ENCODE peak calls at places on chromosomes 11 and 22, in five cellular contexts. One of them, this sample, is unnamed.
A peak's percentile ranks its signal among the peaks of the same experiment; 100 is the strongest.

GRCh38 chr11:72446929-72447753 is 12.8 kb upstream of the CLPB start:
- DNase-seq in T47D: peak; percentile 81
- DNase-seq in HepG2: peak; percentile 62
- DNase-seq in HCT116: peak; percentile 69
- DNase-seq in GM12878: no peak
- DNase-seq in this sample: peak; percentile 72

GRCh38 chr11:108895579-108896480 is 231.0 kb downstream of the DDX10 start:
- DNase-seq in GM12878: peak; percentile 39
- DNase-seq in HCT116: no peak
- DNase-seq in HepG2: peak; percentile 16
- DNase-seq in T47D: peak; percentile 19
- DNase-seq in this sample: no peak

GRCh38 chr11:70490208-70490607 is 91.9 kb downstream of the CTTN start:
- DNase-seq in GM12878: no peak
- DNase-seq in T47D: no peak
- DNase-seq in HCT116: no peak
- DNase-seq in HepG2: no peak
- DNase-seq in this sample: no peak

GRCh38 chr22:25668437-25668836 is 73.6 kb upstream of the MYO18B start:
- DNase-seq in T47D: no peak
- DNase-seq in GM12878: no peak
- DNase-seq in HCT116: no peak
- DNase-seq in HepG2: peak; percentile 92
- DNase-seq in this sample: peak; percentile 55

GRCh38 chr11:107769189-107769588 is 57.3 kb upstream of the SLN start:
- DNase-seq in GM12878: no peak
- DNase-seq in T47D: no peak
- DNase-seq in HepG2: peak; percentile 7
- DNase-seq in HCT116: peak; percentile 23
- DNase-seq in this sample: no peak

GRCh38 chr11:96162816-96163499 is 180.0 kb downstream of the MAML2 start:
- DNase-seq in T47D: no peak
- DNase-seq in GM12878: no peak
- DNase-seq in HepG2: no peak
- DNase-seq in HCT116: no peak
- DNase-seq in this sample: no peak

GRCh38 chr11:13149991-13150390 is 127.6 kb upstream of the BMAL1 start:
- DNase-seq in T47D: peak; percentile 7
- DNase-seq in HepG2: no peak
- DNase-seq in HCT116: no peak
- DNase-seq in GM12878: no peak
- DNase-seq in this sample: no peak

GRCh38 chr11:34904421-34904950 is 11.7 kb downstream of the APIP start:
- DNase-seq in HepG2: no peak
- DNase-seq in HCT116: no peak
- DNase-seq in T47D: no peak
- DNase-seq in GM12878: no peak
- DNase-seq in this sample: no peak

GRCh38 chr11:128622137-128622523 is 34.8 kb upstream of the ETS1 start:
- DNase-seq in GM12878: no peak
- DNase-seq in HCT116: no peak
- DNase-seq in T47D: no peak
- DNase-seq in HepG2: no peak
- DNase-seq in this sample: no peak

GRCh38 chr11:74278721-74279148 is 32.7 kb downstream of the P4HA3 start:
- DNase-seq in HCT116: no peak
- DNase-seq in T47D: no peak
- DNase-seq in HepG2: no peak
- DNase-seq in GM12878: no peak
- DNase-seq in this sample: no peak

GRCh38 chr11:134606251-134606650 is 194.2 kb upstream of the B3GAT1 start:
- DNase-seq in GM12878: no peak
- DNase-seq in HCT116: no peak
- DNase-seq in T47D: no peak
- DNase-seq in HepG2: no peak
- DNase-seq in this sample: no peak

GRCh38 chr22:48239461-48240164 is 1477.2 kb downstream of the TBC1D22A start:
- DNase-seq in GM12878: no peak
- DNase-seq in T47D: no peak
- DNase-seq in HCT116: no peak
- DNase-seq in HepG2: no peak
- DNase-seq in this sample: no peak

GRCh38 chr11:33045551-33046255 is 6.3 kb downstream of the TCP11L1 start:
- DNase-seq in T47D: peak; percentile 18
- DNase-seq in HCT116: no peak
- DNase-seq in HepG2: peak; percentile 53
- DNase-seq in GM12878: no peak
- DNase-seq in this sample: no peak

GRCh38 chr22:39954584-39955055 is 5.6 kb upstream of the TMA7B start:
- DNase-seq in HepG2: peak; percentile 46
- DNase-seq in T47D: peak; percentile 57
- DNase-seq in GM12878: no peak
- DNase-seq in HCT116: no peak
- DNase-seq in this sample: no peak
- TF ChIP-seq JUND in HepG2: no peak
- TF ChIP-seq JUND in T47D: no peak
- TF ChIP-seq JUND in GM12878: no peak
- TF ChIP-seq JUND in HCT116: no peak
- TF ChIP-seq JUND in this sample: no peak

GRCh38 chr11:57798905-57799559 is 37.4 kb downstream of the CTNND1 start:
- DNase-seq in T47D: peak; percentile 87
- DNase-seq in HepG2: peak; percentile 69
- DNase-seq in HCT116: peak; percentile 94
- DNase-seq in GM12878: no peak
- DNase-seq in this sample: no peak
- TF ChIP-seq JUND in T47D: no peak
- TF ChIP-seq JUND in HepG2: no peak
- TF ChIP-seq JUND in HCT116: peak; percentile 86
- TF ChIP-seq JUND in GM12878: no peak
- TF ChIP-seq JUND in this sample: no peak

GRCh38 chr11:17768547-17768946 is 34.0 kb downstream of the KCNC1 start:
- DNase-seq in GM12878: no peak
- DNase-seq in HCT116: no peak
- DNase-seq in HepG2: no peak
- DNase-seq in T47D: no peak
- DNase-seq in this sample: no peak

GRCh38 chr11:17765381-17766359 is 31.1 kb downstream of the KCNC1 start:
- DNase-seq in T47D: no peak
- DNase-seq in HepG2: no peak
- DNase-seq in GM12878: no peak
- DNase-seq in HCT116: no peak
- DNase-seq in this sample: peak; percentile 62

GRCh38 chr11:17767914-17768313 is 33.3 kb downstream of the KCNC1 start:
- DNase-seq in HepG2: no peak
- DNase-seq in HCT116: no peak
- DNase-seq in T47D: no peak
- DNase-seq in GM12878: no peak
- DNase-seq in this sample: no peak

GRCh38 chr11:17766590-17766989 is 32.0 kb downstream of the KCNC1 start:
- DNase-seq in GM12878: no peak
- DNase-seq in T47D: no peak
- DNase-seq in HepG2: no peak
- DNase-seq in HCT116: peak; percentile 24
- DNase-seq in this sample: no peak

GRCh38 chr11:17767301-17767885 is 32.8 kb downstream of the KCNC1 start:
- DNase-seq in HepG2: no peak
- DNase-seq in HCT116: no peak
- DNase-seq in GM12878: no peak
- DNase-seq in T47D: no peak
- DNase-seq in this sample: no peak
- TF ChIP-seq JUND in HepG2: no peak
- TF ChIP-seq JUND in HCT116: no peak
- TF ChIP-seq JUND in GM12878: no peak
- TF ChIP-seq JUND in T47D: no peak
- TF ChIP-seq JUND in this sample: no peak

DNA sequence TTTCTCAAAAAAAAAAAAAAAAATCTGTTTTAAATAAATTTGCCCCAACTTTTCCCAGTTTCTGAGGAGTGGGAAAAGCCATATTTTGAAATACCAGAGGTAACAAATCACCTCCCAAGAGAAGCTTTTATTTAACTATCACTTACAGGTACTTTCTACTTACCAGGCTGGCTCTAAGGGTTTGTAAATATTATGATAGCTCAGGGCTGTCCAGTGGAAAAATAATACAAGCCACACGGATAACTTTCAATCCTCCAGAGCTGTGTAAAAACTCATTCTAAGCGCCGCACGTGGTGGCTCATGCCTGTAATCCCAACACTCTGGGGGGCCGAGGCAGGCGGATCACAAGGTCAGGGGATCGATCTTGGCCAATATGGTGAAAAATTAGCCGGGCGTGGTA is 5.6 kb upstream of the SEC14L4 start:
- DNase-seq in HepG2: no peak
- DNase-seq in GM12878: no peak
- DNase-seq in HCT116: no peak
- DNase-seq in T47D: no peak
- DNase-seq in this sample: no peak
- TF ChIP-seq JUND in HepG2: no peak
- TF ChIP-seq JUND in GM12878: no peak
- TF ChIP-seq JUND in HCT116: no peak
- TF ChIP-seq JUND in T47D: no peak
- TF ChIP-seq JUND in this sample: no peak

GRCh38 chr11:31818874-31819331 is 7.8 kb upstream of the PAX6 start:
- DNase-seq in T47D: no peak
- DNase-seq in GM12878: no peak
- DNase-seq in HepG2: no peak
- DNase-seq in HCT116: no peak
- DNase-seq in this sample: peak; percentile 39

GRCh38 chr11:31819533-31820437 is 8.7 kb upstream of the PAX6 start:
- DNase-seq in T47D: no peak
- DNase-seq in GM12878: no peak
- DNase-seq in HCT116: no peak
- DNase-seq in HepG2: no peak
- DNase-seq in this sample: peak; percentile 38

GRCh38 chr11:31821235-31821764 is 10.2 kb upstream of the PAX6 start:
- DNase-seq in HepG2: no peak
- DNase-seq in T47D: no peak
- DNase-seq in HCT116: no peak
- DNase-seq in GM12878: no peak
- DNase-seq in this sample: no peak

GRCh38 chr11:31821779-31822574 is 10.9 kb upstream of the PAX6 start:
- DNase-seq in T47D: no peak
- DNase-seq in HCT116: no peak
- DNase-seq in GM12878: no peak
- DNase-seq in HepG2: no peak
- DNase-seq in this sample: peak; percentile 16

GRCh38 chr11:31820438-31820818 is 9.3 kb upstream of the PAX6 start:
- DNase-seq in HepG2: no peak
- DNase-seq in HCT116: no peak
- DNase-seq in GM12878: no peak
- DNase-seq in T47D: no peak
- DNase-seq in this sample: peak; percentile 51
- TF ChIP-seq JUND in HepG2: no peak
- TF ChIP-seq JUND in HCT116: no peak
- TF ChIP-seq JUND in GM12878: no peak
- TF ChIP-seq JUND in T47D: no peak
- TF ChIP-seq JUND in this sample: no peak

GRCh38 chr22:24335529-24335928 is 64.9 kb downstream of the SPECC1L start:
- DNase-seq in GM12878: no peak
- DNase-seq in HepG2: no peak
- DNase-seq in HCT116: no peak
- DNase-seq in T47D: no peak
- DNase-seq in this sample: no peak
- TF ChIP-seq JUND in GM12878: no peak
- TF ChIP-seq JUND in HepG2: no peak
- TF ChIP-seq JUND in HCT116: no peak
- TF ChIP-seq JUND in T47D: no peak
- TF ChIP-seq JUND in this sample: no peak

GRCh38 chr11:64083681-64084080 is 48.0 kb downstream of the FLRT1 start:
- DNase-seq in HCT116: no peak
- DNase-seq in GM12878: no peak
- DNase-seq in HepG2: no peak
- DNase-seq in T47D: no peak
- DNase-seq in this sample: no peak
- TF ChIP-seq JUND in HCT116: no peak
- TF ChIP-seq JUND in GM12878: no peak
- TF ChIP-seq JUND in HepG2: no peak
- TF ChIP-seq JUND in T47D: no peak
- TF ChIP-seq JUND in this sample: no peak

DNA sequence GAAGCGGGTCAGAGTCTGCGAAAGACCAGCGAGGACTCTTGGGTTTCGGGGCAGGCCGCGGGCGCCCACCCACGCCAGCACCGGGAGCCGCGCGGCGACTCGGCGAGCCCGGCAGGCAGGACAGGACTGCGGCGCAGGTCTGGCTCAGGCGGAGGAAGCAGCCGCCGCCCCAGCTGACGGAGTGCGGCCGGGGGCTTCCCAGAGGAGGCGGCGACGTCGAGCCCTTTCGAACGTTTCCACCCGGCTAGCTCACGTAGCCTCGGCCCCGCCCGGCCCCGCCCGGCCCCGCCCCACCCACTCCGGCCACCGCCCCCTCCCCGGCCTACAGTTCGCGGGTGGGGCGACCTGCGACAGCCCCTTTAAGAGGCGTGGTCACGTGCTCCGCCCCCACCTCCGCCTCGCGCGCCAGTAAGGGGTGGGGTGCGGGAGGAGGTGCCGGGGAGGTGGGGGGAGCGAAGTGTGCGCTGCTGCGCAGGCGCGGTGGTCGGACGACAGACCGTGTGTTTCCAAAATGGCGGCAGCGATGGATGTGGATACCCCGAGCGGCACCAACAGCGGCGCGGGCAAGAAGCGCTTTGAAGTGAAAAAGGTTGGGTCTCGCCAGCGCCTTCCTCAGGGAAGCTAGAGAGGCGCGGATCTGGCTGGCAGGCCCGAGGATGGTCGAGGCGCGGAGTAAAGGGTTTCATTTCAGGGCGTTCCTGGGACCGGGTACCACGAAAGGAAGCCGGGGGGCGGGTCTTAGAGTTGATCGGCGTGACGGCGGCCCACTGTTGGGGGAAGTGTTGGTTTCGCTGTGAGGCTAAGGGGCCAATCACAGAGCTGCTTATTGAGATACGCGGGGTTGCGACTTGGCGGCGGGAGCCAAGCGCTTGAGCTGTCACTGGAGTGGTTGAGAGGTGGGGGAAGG is at the start of gene RBX1:
- DNase-seq in T47D: peak; percentile 97
- DNase-seq in HCT116: peak; percentile 96
- DNase-seq in GM12878: peak; percentile 93
- DNase-seq in HepG2: peak; percentile 96
- DNase-seq in this sample: peak; percentile 92
- TF ChIP-seq JUND in T47D: no peak
- TF ChIP-seq JUND in HCT116: no peak
- TF ChIP-seq JUND in GM12878: no peak
- TF ChIP-seq JUND in HepG2: no peak
- TF ChIP-seq JUND in this sample: no peak